ENCODE peak calls at places on chromosomes 5 and 9, in four cellular contexts. R, J, G and B are unnamed samples.

GRCh38 chr9:94817291-94818195 is 91.0 kb downstream of the AOPEP start:
- DNase-seq in J (no peak), G (no peak), R (no peak), B (no peak)

GRCh38 chr9:108562176-108562575 is 293.6 kb downstream of the ACTL7B start:
- DNase-seq in J (no peak), R (no peak), G (no peak), B (no peak)

GRCh38 chr5:9046756-9047481 is 499.0 kb downstream of the SEMA5A start:
- DNase-seq in G (no peak), J (no peak), R (no peak), B (no peak)

GRCh38 chr5:159240301-159240870 is 22.7 kb upstream of the UBLCP1 start:
- DNase-seq in J (no peak), G (no peak), R (no peak), B (peak; percentile 49)

GRCh38 chr5:37054391-37054790 is 177.8 kb downstream of the NIPBL start:
- DNase-seq in G (no peak), R (no peak), J (no peak), B (no peak)

GRCh38 chr5:95392593-95393182 is 1.5 kb downstream of the FAM81B start:
- DNase-seq in J (no peak), G (no peak), R (peak; percentile 7), B (peak; percentile 60)

GRCh38 chr9:82149647-82150046 is 161.1 kb downstream of the SPATA31D1 start:
- DNase-seq in R (no peak), J (no peak), G (no peak), B (no peak)

GRCh38 chr9:86741311-86742215 is 205.7 kb downstream of the GAS1 start:
- DNase-seq in G (no peak), J (no peak), R (no peak), B (no peak)

GRCh38 chr9:129482521-129483466 is 138.1 kb downstream of the C9orf50 start:
- DNase-seq in G (no peak), R (no peak), J (no peak), B (peak; percentile 79)

GRCh38 chr5:146188358-146188757 is 5.9 kb upstream of the LARS1 start:
- DNase-seq in G (no peak), R (no peak), J (no peak), B (no peak)

GRCh38 chr9:87270241-87271234 is 227.1 kb upstream of the DAPK1 start:
- DNase-seq in J (no peak), R (no peak), G (no peak), B (no peak)

GRCh38 chr9:37522971-37523370 is 37.2 kb downstream of the POLR1E start:
- DNase-seq in J (no peak), G (no peak), R (no peak), B (no peak)

GRCh38 chr5:28156981-28157380 is 1118.6 kb upstream of the CDH9 start:
- DNase-seq in G (no peak), R (no peak), J (no peak), B (no peak)

GRCh38 chr5:180069589-180070247 is 1.8 kb downstream of the RNF130 start:
- DNase-seq in R (peak; percentile 56), J (no peak), G (no peak), B (no peak)

GRCh38 chr9:74645007-74645639 is 148.0 kb downstream of the RORB start:
- DNase-seq in R (peak; percentile 18), G (no peak), J (no peak), B (peak; percentile 4)

GRCh38 chr9:74639112-74639511 is 142.0 kb downstream of the RORB start:
- DNase-seq in G (no peak), J (no peak), R (no peak), B (peak; percentile 7)

GRCh38 chr9:74644015-74644414 is 146.9 kb downstream of the RORB start:
- DNase-seq in G (no peak), J (no peak), R (no peak), B (no peak)

GRCh38 chr9:74643303-74643933 is 146.3 kb downstream of the RORB start:
- DNase-seq in G (no peak), J (no peak), R (no peak), B (no peak)

GRCh38 chr9:74642376-74642775 is 145.2 kb downstream of the RORB start:
- DNase-seq in G (no peak), J (no peak), R (no peak), B (no peak)
- TF ChIP-seq HDAC6 in G (no peak), J (no peak), R (no peak), B (no peak)

GRCh38 chr9:76298497-76299144 is 95.6 kb downstream of the RFK start:
- DNase-seq in R (no peak), G (no peak), J (no peak), B (no peak)
- TF ChIP-seq HDAC6 in R (no peak), G (no peak), J (no peak), B (no peak)

DNA sequence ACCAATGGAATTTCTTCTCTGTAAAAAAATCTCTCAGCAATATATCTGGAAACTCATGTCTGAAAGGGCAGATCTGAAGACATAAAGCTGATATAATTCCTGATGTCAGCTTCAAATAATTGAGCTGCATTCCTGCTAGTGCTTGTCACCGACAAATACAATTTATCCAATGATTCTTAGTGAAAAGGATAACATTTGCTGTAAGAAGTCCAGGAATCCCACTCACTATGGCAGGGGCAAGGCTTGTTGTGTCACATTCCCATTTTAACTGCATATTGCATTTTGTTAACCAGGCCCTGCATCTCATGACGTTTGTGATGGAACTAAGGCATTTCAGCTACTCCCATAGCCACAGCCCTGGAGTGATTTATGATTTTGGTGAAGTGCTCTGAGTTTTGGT is 160.1 kb upstream of the DAB2 start:
- DNase-seq in R (no peak), G (no peak), J (no peak), B (no peak)
- TF ChIP-seq HDAC6 in R (no peak), G (no peak), J (no peak), B (no peak)

GRCh38 chr9:135179041-135179440 is 91.6 kb downstream of the OLFM1 start:
- DNase-seq in R (no peak), J (no peak), G (no peak), B (no peak)
- TF ChIP-seq HDAC6 in R (no peak), J (no peak), G (no peak), B (no peak)

GRCh38 chr9:69122391-69123141 is 51.5 kb upstream of the TJP2 start:
- DNase-seq in R (peak; percentile 52), J (no peak), G (no peak), B (no peak)
- TF ChIP-seq HDAC6 in R (no peak), J (no peak), G (no peak), B (no peak)

DNA sequence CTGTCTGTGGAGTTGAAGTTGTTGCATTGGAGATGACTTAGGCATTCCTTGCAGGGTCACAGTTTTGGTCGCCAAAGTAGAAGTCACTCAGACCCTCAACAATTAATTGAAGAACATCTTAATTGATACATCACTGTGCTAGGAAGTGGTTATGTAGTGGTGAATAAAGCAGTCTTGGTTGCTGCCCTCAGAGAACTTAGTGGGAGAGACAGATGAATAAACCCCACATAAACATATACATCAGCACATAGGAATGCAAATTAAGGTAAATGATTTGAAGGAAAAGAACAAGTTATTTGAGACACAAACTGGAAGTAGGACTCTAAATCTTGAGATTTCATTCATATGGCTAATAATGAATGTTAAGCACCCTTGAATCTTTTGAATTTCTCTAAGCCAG is 25.7 kb downstream of the FAM174A start:
- DNase-seq in J (no peak), G (no peak), R (no peak), B (no peak)
- TF ChIP-seq HDAC6 in J (no peak), G (no peak), R (no peak), B (no peak)

DNA sequence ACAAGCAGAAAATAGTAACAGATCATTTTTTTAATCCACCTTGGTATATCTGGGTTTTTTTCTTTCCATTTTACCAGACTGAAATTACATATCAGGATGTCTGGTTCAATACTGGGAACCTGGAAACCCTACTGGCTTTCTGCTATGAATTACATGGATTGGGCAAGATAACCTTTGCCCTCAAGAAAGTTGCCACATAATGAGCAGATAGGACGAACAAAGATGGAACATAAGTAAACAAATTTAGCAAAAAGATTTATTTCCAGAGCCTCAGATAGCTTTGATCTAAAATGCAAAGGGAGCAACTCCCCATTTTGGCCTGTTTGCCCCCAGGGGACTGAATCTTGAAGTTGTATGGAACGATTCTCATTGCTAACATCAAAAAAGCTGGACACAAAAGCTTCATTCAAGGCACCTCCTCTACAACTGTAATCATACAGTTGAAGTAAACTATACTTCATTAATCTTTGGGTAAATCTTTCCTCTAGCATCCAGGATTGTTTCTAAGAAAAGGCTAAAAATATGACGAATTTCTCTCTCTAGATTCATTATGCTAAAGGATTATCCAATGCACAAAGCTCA is 131.6 kb upstream of the PTGER4 start:
- DNase-seq in R (peak; percentile 55), J (no peak), G (no peak), B (no peak)
- TF ChIP-seq HDAC6 in R (no peak), J (no peak), G (no peak), B (no peak)

GRCh38 chr9:20616808-20617207 is 5.5 kb downstream of the MLLT3 start:
- DNase-seq in G (no peak), R (no peak), J (no peak), B (no peak)

GRCh38 chr9:20614602-20615216 is 7.6 kb downstream of the MLLT3 start:
- DNase-seq in J (no peak), G (no peak), R (no peak), B (no peak)

GRCh38 chr9:20606637-20607036 is 15.7 kb downstream of the MLLT3 start:
- DNase-seq in J (no peak), R (no peak), G (no peak), B (no peak)

GRCh38 chr9:20608582-20608981 is 13.7 kb downstream of the MLLT3 start:
- DNase-seq in J (no peak), G (no peak), R (no peak), B (no peak)

GRCh38 chr9:20611751-20612287 is 10.5 kb downstream of the MLLT3 start:
- DNase-seq in J (no peak), G (no peak), R (peak; percentile 64), B (no peak)
- TF ChIP-seq HDAC6 in J (no peak), G (no peak), R (no peak), B (no peak)

DNA sequence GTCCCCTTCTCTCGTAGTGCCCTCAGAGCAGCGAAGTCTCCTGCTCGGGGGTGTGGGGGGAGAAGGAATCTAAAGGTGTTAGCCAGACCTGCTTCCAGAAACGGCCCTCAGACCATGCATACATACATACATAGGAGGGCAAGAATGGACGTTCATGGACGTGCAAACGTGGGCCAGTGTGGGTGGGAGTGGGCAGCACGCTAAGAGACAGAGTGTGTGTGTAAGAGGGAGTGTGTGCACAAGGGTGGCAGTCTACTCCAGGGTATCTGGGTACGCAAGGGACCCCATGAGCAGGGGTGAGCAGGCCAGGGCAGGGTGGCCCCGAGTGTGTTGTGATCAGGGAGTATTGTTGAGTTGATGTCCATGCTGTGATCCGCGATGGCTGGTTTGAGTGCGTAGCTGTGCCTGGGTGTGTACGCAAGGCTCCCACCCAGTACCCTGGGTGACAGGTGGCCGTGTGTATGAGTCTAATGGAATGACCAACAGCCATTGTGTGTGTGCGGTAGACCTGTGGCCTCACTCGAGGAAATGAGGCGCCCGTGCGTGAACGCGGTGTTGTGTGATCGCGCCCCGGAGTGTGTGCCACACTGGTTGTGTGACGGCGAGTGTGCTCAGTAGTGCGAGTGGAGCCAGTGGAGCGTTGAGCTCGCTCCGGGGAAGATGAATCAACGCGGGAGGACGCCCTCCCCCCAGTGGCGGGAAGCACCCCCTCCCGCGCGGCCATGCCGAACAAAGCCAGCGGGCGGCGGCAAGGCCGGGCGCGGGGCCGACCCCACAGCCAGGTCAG is 826 bp downstream of the GPRIN1 start:
- DNase-seq in J (no peak), R (no peak), G (no peak), B (no peak)
- TF ChIP-seq HDAC6 in J (no peak), R (no peak), G (no peak), B (no peak)